ENCODE peak calls at places on chromosomes 3 and 15, in four cellular contexts. Y is mammary epithelial cell, A is HCT116, E is IMR-90. H is an unnamed sample.
A peak's percentile ranks its signal among the peaks of the same experiment; 100 is the strongest.

GRCh38 chr3:112399064-112399463 is 66.1 kb downstream of the CD200 start:
- DNase-seq in Y (peak; percentile 77), A (no peak), E (no peak), H (no peak)

GRCh38 chr3:142971431-142971830 is 8.0 kb upstream of the PAQR9 start:
- DNase-seq in Y (no peak), A (no peak), E (no peak), H (no peak)

GRCh38 chr15:74788716-74789151 is 6.9 kb downstream of the CSK start:
- DNase-seq in Y (no peak), A (no peak), E (no peak), H (peak; percentile 87)

GRCh38 chr3:175601521-175601920 is 742.4 kb downstream of the NAALADL2 start:
- DNase-seq in Y (peak; percentile 8), A (no peak), E (peak; percentile 44), H (no peak)

GRCh38 chr3:177792363-177793030 is 595.2 kb upstream of the TBL1XR1 start:
- DNase-seq in Y (no peak), A (no peak), E (peak; percentile 44), H (no peak)

GRCh38 chr3:15636028-15636709 is 34.6 kb downstream of the BTD start:
- DNase-seq in Y (peak; percentile 17), A (peak; percentile 67), E (peak; percentile 96), H (peak; percentile 10)

GRCh38 chr15:67300266-67300914 is 45.8 kb downstream of the IQCH start:
- DNase-seq in Y (no peak), A (no peak), E (no peak), H (no peak)

GRCh38 chr3:77868725-77869124 is 828.8 kb downstream of the ROBO2 start:
- DNase-seq in Y (peak; percentile 62), A (no peak), E (no peak), H (no peak)

GRCh38 chr15:99474981-99475753 is 90.6 kb upstream of the MEF2A start:
- DNase-seq in Y (no peak), A (no peak), E (no peak), H (no peak)

GRCh38 chr3:129358177-129359101 is 70.0 kb downstream of the EFCAB12 start:
- DNase-seq in Y (no peak), A (no peak), E (no peak), H (no peak)

GRCh38 chr3:126758019-126758418 is 54.0 kb downstream of the CHCHD6 start:
- DNase-seq in Y (no peak), A (no peak), E (no peak), H (no peak)

GRCh38 chr3:197031315-197032285 is 2.0 kb upstream of the MELTF start:
- DNase-seq in Y (peak; percentile 99), A (peak; percentile 99), E (peak; percentile 100), H (no peak)

GRCh38 chr3:97228966-97229365 is 414.6 kb downstream of the EPHA6 start:
- DNase-seq in Y (no peak), A (no peak), E (no peak), H (no peak)

GRCh38 chr3:156298938-156299337 is 178.6 kb downstream of the KCNAB1 start:
- DNase-seq in Y (no peak), A (no peak), E (no peak), H (no peak)

GRCh38 chr3:173371848-173372487 is 25.6 kb upstream of the NLGN1 start:
- DNase-seq in Y (peak; percentile 9), A (no peak), E (peak; percentile 34), H (no peak)

GRCh38 chr15:47788685-47789084 is 71.4 kb downstream of the SEMA6D start:
- DNase-seq in Y (no peak), A (no peak), E (no peak), H (no peak)

GRCh38 chr3:101128786-101129185 is 135.6 kb upstream of the ABI3BP start:
- DNase-seq in Y (peak; percentile 48), A (no peak), E (no peak), H (no peak)

GRCh38 chr3:102400142-102400541 is 34.7 kb upstream of the ZPLD1 start:
- DNase-seq in Y (peak; percentile 60), A (peak; percentile 22), E (peak; percentile 71), H (no peak)

GRCh38 chr15:95417761-95418160 is 912.7 kb upstream of the NR2F2 start:
- DNase-seq in Y (no peak), A (no peak), E (peak; percentile 36), H (no peak)

GRCh38 chr3:75192065-75192658 is 472.0 kb upstream of the FRG2C start:
- DNase-seq in Y (peak; percentile 34), A (peak; percentile 3), E (peak; percentile 36), H (peak; percentile 51)

GRCh38 chr3:113117511-113118302 is 93.7 kb upstream of the BOC start:
- DNase-seq in Y (no peak), A (no peak), E (peak; percentile 90), H (no peak)

GRCh38 chr3:111785034-111785433 is 74.0 kb upstream of the PHLDB2 start:
- DNase-seq in Y (no peak), A (no peak), E (no peak), H (no peak)

GRCh38 chr3:43996379-43997301 is 245.0 kb upstream of the TOPAZ1 start:
- DNase-seq in Y (peak; percentile 53), A (no peak), E (no peak), H (peak; percentile 65)

GRCh38 chr3:178384302-178384939 is 151.8 kb upstream of the KCNMB2 start:
- DNase-seq in Y (no peak), A (no peak), E (no peak), H (no peak)

GRCh38 chr3:188220097-188220788 is 66.3 kb downstream of the LPP start:
- DNase-seq in Y (no peak), A (no peak), E (peak; percentile 73), H (no peak)

GRCh38 chr3:60765788-60766187 is 485.5 kb downstream of the FHIT start:
- DNase-seq in Y (no peak), A (no peak), E (no peak), H (no peak)

GRCh38 chr15:78749831-78750230 is 61.4 kb downstream of the ADAMTS7 start:
- DNase-seq in Y (no peak), A (no peak), E (no peak), H (no peak)

GRCh38 chr3:122351612-122352011 is 26.6 kb downstream of the CSTA start:
- DNase-seq in Y (no peak), A (no peak), E (no peak), H (no peak)

GRCh38 chr15:38389924-38390542 is 63.9 kb upstream of the FAM98B start:
- DNase-seq in Y (peak; percentile 47), A (peak; percentile 37), E (peak; percentile 58), H (peak; percentile 68)

GRCh38 chr15:73341886-73342600 is 26.7 kb downstream of the HCN4 start:
- DNase-seq in Y (no peak), A (no peak), E (no peak), H (no peak)

GRCh38 chr3:153463895-153464294 is 301.9 kb downstream of the RAP2B start:
- DNase-seq in Y (no peak), A (no peak), E (no peak), H (peak; percentile 33)

GRCh38 chr3:95302044-95302443 is 1239.2 kb downstream of the NSUN3 start:
- DNase-seq in Y (no peak), A (no peak), E (peak; percentile 62), H (no peak)

GRCh38 chr15:57171414-57171813 is 204.9 kb upstream of the CGNL1 start:
- DNase-seq in Y (no peak), A (no peak), E (peak; percentile 9), H (no peak)

GRCh38 chr15:89749951-89750559 is 994 bp downstream of the MESP1 start:
- DNase-seq in Y (no peak), A (no peak), E (no peak), H (no peak)

GRCh38 chr3:9638147-9638546 is 11.2 kb upstream of the MTMR14 start:
- DNase-seq in Y (no peak), A (no peak), E (no peak), H (no peak)
- H2AFZ ChIP-seq in Y (no peak overlapping the region), A (no peak overlapping the region), E (no peak overlapping the region), H (no peak overlapping the region)

GRCh38 chr15:69591905-69592508 is 139.4 kb downstream of the RPLP1 start:
- DNase-seq in Y (peak; percentile 19), A (no peak), E (no peak), H (no peak)

GRCh38 chr15:69593488-69593887 is 140.9 kb downstream of the RPLP1 start:
- DNase-seq in Y (no peak), A (no peak), E (no peak), H (no peak)

GRCh38 chr15:69590932-69591524 is 138.4 kb downstream of the RPLP1 start:
- DNase-seq in Y (no peak), A (no peak), E (no peak), H (no peak)

GRCh38 chr15:69593981-69594966 is 141.7 kb downstream of the RPLP1 start:
- DNase-seq in Y (peak; percentile 50), A (no peak), E (peak; percentile 38), H (no peak)

DNA sequence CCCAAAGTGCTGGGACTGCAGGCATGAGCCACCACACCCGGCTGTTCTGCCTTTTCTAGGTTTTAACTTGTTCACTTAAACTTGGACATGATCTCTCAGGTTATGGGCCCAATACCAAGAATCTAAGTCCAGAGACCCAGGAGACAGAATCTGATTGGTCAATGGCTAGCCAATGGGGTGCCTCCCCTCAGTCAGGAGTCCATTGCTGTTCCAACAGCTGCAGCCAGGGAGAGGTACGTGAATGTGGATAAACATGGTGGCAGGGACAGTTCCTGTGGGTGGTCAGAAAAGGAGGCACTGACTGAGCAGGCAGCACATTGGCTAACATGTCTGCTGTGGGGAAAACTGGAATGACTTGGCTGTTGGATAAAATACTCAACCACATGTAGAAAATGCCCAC is 140.3 kb downstream of the RPLP1 start:
- DNase-seq in Y (no peak), A (no peak), E (no peak), H (no peak)
- TF ChIP-seq CTCF in Y (no peak), A (peak; percentile 19), E (no peak), H (no peak)

GRCh38 chr3:120908803-120909601 is 997 bp downstream of the STXBP5L start:
- DNase-seq in Y (no peak), A (no peak), E (no peak), H (peak; percentile 58)

GRCh38 chr3:120907659-120908029 is 361 bp upstream of the STXBP5L start:
- DNase-seq in Y (no peak), A (no peak), E (no peak), H (no peak)

GRCh38 chr3:120908030-120908802 is at the start of gene STXBP5L:
- DNase-seq in Y (peak; percentile 66), A (peak; percentile 27), E (peak; percentile 52), H (peak; percentile 89)

DNA sequence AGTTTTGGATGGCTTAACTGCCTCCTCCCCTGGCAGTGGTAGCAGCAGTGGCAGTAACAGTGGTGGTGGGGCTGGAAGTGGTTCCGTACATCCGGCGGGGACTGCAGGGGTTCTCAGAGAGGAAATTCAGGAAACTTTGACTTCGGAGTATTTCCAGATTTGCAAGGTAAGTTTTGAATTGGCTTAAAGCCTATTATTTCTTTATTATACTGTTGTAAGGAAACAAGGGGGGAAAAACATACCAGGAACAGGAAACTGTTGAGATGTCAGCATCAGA is 1.5 kb downstream of the STXBP5L start:
- DNase-seq in Y (no peak), A (no peak), E (no peak), H (peak; percentile 30)
- H2AFZ ChIP-seq in Y (no peak overlapping the region), A (no peak overlapping the region), E (no peak overlapping the region), H (peak overlapping the region; percentile 78)

DNA sequence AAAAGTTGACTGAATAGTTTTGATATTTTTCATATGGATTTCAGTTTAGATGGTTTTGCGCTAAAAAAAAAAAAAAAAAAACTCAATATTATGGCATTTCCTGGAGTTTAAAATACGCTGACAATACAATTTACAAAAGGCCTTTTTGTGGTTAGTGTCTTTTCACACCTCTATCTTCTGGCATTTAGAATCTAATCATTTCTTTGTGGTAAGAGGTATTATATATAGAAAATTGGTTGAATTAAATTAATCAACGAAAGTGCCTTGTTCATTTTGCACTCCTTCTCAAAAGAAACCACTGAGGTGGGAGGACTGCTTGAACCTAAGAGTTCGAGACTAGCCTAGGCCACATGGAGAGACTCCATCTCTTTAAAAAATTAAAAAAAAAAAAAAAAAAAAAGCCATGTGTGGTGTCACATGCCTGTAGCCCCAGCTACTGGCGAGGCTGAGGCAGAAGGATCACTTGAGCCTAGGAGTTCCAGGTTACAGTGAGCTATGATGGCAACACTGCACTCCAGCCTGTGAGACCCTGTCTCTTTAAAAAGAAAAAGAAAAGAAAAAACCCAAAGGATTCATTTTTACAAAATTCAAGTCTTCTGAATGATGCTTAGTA is 90.0 kb upstream of the ICE2 start:
- DNase-seq in Y (no peak), A (no peak), E (no peak), H (no peak)
- TF ChIP-seq CTCF in Y (no peak), A (no peak), E (no peak), H (no peak)

H was measured in OCI-LY7.